ENCODE peak calls at places on chromosomes 6 and 20, in eight cellular contexts. R is fibroblast of mammary gland, D is ovary, P is left ventricle myocardium inferior, W is upper lobe of left lung, C is mucosa of descending colon, E is body of pancreas, U is HL-60. A is an unnamed sample.

GRCh38 chr6:45509426-45509825 is 131.7 kb upstream of the SUPT3H start:
- DNase-seq in C (no peak), W (no peak), R (no peak), P (no peak), D (no peak), E (no peak), U (no peak), A (no peak)

GRCh38 chr6:108961985-108962384 is 113.8 kb downstream of the ARMC2 start:
- DNase-seq in D (no peak), C (no peak), W (no peak), R (peak; percentile 82), U (no peak), E (no peak), P (no peak), A (no peak)

GRCh38 chr6:25918083-25918683 is 12.3 kb downstream of the SLC17A2 start:
- DNase-seq in E (no peak), C (no peak), D (no peak), U (no peak), R (no peak), P (no peak), W (no peak), A (no peak)

GRCh38 chr20:11323821-11324220 is 593.9 kb upstream of the BTBD3 start:
- DNase-seq in D (no peak), C (no peak), P (no peak), W (no peak), U (no peak), E (no peak), R (no peak), A (no peak)

GRCh38 chr6:87705070-87705691 is 3.1 kb upstream of the AKIRIN2 start:
- DNase-seq in U (no peak), W (no peak), P (no peak), D (no peak), C (no peak), E (no peak), R (no peak), A (no peak)

GRCh38 chr6:132122871-132123270 is 171.7 kb upstream of the CCN2 start:
- DNase-seq in E (no peak), P (no peak), R (peak; percentile 87), C (no peak), D (no peak), W (no peak), U (no peak), A (no peak)

GRCh38 chr6:168905451-168906090 is 348.1 kb downstream of the THBS2 start:
- DNase-seq in R (peak; percentile 36), W (no peak), D (no peak), U (no peak), E (no peak), C (no peak), P (no peak), A (no peak)

GRCh38 chr6:29958916-29959315 is 16.6 kb downstream of the HLA-A start:
- DNase-seq in C (no peak), U (no peak), D (no peak), P (no peak), W (no peak), R (no peak), E (no peak), A (no peak)

GRCh38 chr6:165920896-165921671 is 246.6 kb downstream of the TBXT start:
- DNase-seq in W (no peak), D (no peak), R (peak; percentile 1), E (no peak), C (no peak), P (no peak), U (no peak), A (no peak)

GRCh38 chr20:57936636-57937310 is 227.0 kb upstream of the PMEPA1 start:
- DNase-seq in U (no peak), C (no peak), P (no peak), R (no peak), E (no peak), D (no peak), W (no peak), A (no peak)

GRCh38 chr6:45477278-45477677 is 99.5 kb upstream of the SUPT3H start:
- DNase-seq in C (no peak), U (no peak), R (no peak), W (no peak), D (no peak), P (no peak), E (no peak), A (no peak)

GRCh38 chr6:42141603-42142117 is 760 bp downstream of the C6orf132 start:
- DNase-seq in W (no peak), D (no peak), P (no peak), R (no peak), C (no peak), U (no peak), E (peak; percentile 70), A (no peak)

GRCh38 chr20:1319051-1319450 is 9.9 kb downstream of the SDCBP2 start:
- DNase-seq in W (no peak), D (no peak), R (peak; percentile 30), U (no peak), C (no peak), E (no peak), P (no peak), A (peak; percentile 9)

GRCh38 chr6:142946924-142947701 is 2.1 kb upstream of the HIVEP2 start:
- DNase-seq in W (peak; percentile 96), C (peak; percentile 91), U (peak; percentile 18), P (peak; percentile 86), E (peak; percentile 94), D (peak; percentile 89), R (peak; percentile 77), A (peak; percentile 87)

GRCh38 chr6:45730232-45730631 is 285.4 kb downstream of the CLIC5 start:
- DNase-seq in C (no peak), W (no peak), U (no peak), E (no peak), P (no peak), R (no peak), D (no peak), A (no peak)

GRCh38 chr20:56187791-56188190 is 60.7 kb upstream of the MC3R start:
- DNase-seq in R (no peak), D (no peak), C (no peak), E (peak; percentile 11), W (no peak), P (no peak), U (peak; percentile 3), A (no peak)

GRCh38 chr6:99887066-99887465 is 107.0 kb downstream of the MCHR2 start:
- DNase-seq in C (no peak), P (no peak), R (no peak), U (no peak), W (no peak), E (no peak), D (no peak), A (no peak)

GRCh38 chr6:151475653-151476523 is 17.9 kb upstream of the CCDC170 start:
- DNase-seq in R (peak; percentile 63), E (peak; percentile 59), U (peak; percentile 39), D (no peak), P (no peak), C (no peak), W (no peak), A (no peak)

GRCh38 chr6:147170269-147170668 is 33.9 kb upstream of the STXBP5 start:
- DNase-seq in R (peak; percentile 98), E (no peak), U (no peak), C (no peak), P (no peak), D (no peak), W (no peak), A (no peak)

GRCh38 chr6:100461273-100461919 is 3.3 kb downstream of the SIM1 start:
- DNase-seq in E (peak; percentile 42), P (no peak), W (peak; percentile 60), C (no peak), D (no peak), R (peak; percentile 19), U (no peak), A (no peak)

GRCh38 chr20:2131366-2131765 is 29.7 kb downstream of the STK35 start:
- DNase-seq in D (no peak), W (no peak), P (no peak), C (no peak), E (no peak), U (no peak), R (peak; percentile 79), A (no peak)

GRCh38 chr20:21090112-21090737 is 15.9 kb downstream of the LINC00237 start:
- DNase-seq in E (no peak), U (no peak), C (no peak), W (no peak), D (no peak), P (no peak), R (no peak), A (no peak)

GRCh38 chr20:57287901-57288300 is 21.5 kb upstream of the BMP7 start:
- DNase-seq in C (no peak), P (no peak), U (no peak), E (no peak), D (no peak), W (no peak), R (no peak), A (no peak)

GRCh38 chr6:3229566-3230274 is 2.3 kb upstream of the TUBB2B start:
- DNase-seq in D (no peak), C (no peak), U (no peak), P (no peak), E (no peak), W (peak; percentile 85), R (no peak), A (no peak)
- H3K4me3 ChIP-seq in D (no peak overlapping the region), C (no peak overlapping the region), U (no peak overlapping the region), P (peak overlapping the region; percentile 80), E (no peak overlapping the region), W (no peak overlapping the region), R (no peak overlapping the region), A (no peak overlapping the region)

GRCh38 chr20:17895641-17896246 is 72.8 kb downstream of the SNX5 start:
- DNase-seq in P (peak; percentile 72), D (peak; percentile 80), U (peak; percentile 29), E (no peak), W (peak; percentile 86), C (no peak), R (peak; percentile 66), A (peak; percentile 88)
- H3K4me3 ChIP-seq in P (peak overlapping the region; percentile 58), D (peak overlapping the region; percentile 38), U (no peak overlapping the region), E (no peak overlapping the region), W (no peak overlapping the region), C (no peak overlapping the region), R (peak overlapping the region; percentile 51), A (peak overlapping the region; percentile 67)

GRCh38 chr6:44404022-44404714 is 16.7 kb downstream of the CDC5L start:
- DNase-seq in R (no peak), U (no peak), W (no peak), E (no peak), P (no peak), C (no peak), D (no peak), A (no peak)
- H3K4me3 ChIP-seq in R (no peak overlapping the region), U (no peak overlapping the region), W (no peak overlapping the region), E (no peak overlapping the region), P (no peak overlapping the region), C (no peak overlapping the region), D (no peak overlapping the region), A (no peak overlapping the region)

DNA sequence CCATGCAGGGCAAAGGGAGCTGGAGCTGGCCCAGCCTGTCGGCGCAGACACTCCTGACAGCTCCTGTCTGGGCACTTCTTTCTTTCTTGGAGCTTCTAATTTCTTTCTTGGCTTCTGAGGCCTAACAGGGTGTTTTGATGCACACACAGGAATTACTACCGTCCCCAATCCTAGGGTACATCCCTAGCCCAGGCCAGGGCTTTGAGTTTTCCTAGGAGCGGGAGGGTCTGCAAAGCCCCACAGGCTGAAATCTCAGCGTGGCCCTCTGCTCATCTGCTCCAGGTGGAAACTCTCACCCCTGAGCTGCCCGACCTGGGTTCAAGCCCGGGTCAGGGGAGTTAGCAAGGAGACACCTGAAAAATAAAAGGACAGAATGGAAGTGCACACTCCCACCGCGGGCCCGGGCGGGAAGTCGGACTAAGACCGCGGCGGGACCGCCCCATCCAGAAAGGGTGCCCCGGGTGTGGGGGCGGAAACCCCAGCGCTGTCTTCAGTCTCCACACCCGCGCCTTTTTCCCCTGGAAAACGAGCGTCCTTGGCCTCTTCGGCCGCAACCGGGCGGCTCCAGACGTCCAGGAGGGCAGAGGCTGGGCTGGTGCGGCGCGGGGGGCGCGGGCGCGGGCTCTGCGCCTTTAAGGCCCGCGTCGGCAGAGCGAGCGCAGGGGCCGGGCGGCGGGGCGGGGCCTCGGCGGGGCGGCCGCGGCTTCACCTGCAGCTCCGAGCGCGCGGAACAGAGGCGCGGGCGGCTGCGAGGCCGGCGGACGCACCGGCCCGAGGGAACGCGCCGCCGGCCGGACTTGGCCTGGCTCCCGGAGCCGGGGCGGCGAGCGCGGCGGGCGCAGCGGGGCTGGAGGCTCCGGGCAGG is at the start of gene CDH4:
- DNase-seq in C (no peak), P (no peak), R (no peak), U (no peak), E (peak; percentile 38), D (no peak), W (peak; percentile 84), A (no peak)
- H3K4me3 ChIP-seq in C (no peak within 1 kb of the TSS), P (peak within 1 kb of the TSS; percentile 64), R (peak within 1 kb of the TSS; percentile 40), U (no peak within 1 kb of the TSS), E (no peak within 1 kb of the TSS), D (no peak within 1 kb of the TSS), W (no peak within 1 kb of the TSS), A (no peak within 1 kb of the TSS)

A was measured in aorta.